ENCODE peak calls at places on chromosomes 16 and 17, in six cellular contexts. B, M, E, V, X and J are unnamed samples.

GRCh38 chr17:79607941-79608728 is 2.7 kb downstream of the RBFOX3 start:
- DNase-seq in M (no peak), X (no peak), V (peak; percentile 11), B (peak; percentile 63), E (peak; percentile 5), J (no peak)

GRCh38 chr17:46717999-46718398 is 100.5 kb downstream of the WNT3 start:
- DNase-seq in V (no peak), B (no peak), M (no peak), X (no peak), E (no peak), J (no peak)

GRCh38 chr16:55480228-55480655 is 1.2 kb downstream of the MMP2 start:
- DNase-seq in B (no peak), M (peak; percentile 60), E (peak; percentile 93), X (peak; percentile 73), V (peak; percentile 92), J (peak; percentile 39)

GRCh38 chr17:4806420-4806769 is 557 bp upstream of the PLD2 start:
- DNase-seq in E (no peak), M (no peak), B (no peak), V (peak; percentile 25), X (no peak), J (no peak)

GRCh38 chr17:83064732-83065659 is 14.4 kb upstream of the METRNL start:
- DNase-seq in E (no peak), B (peak; percentile 6), M (no peak), X (no peak), V (no peak), J (no peak)

GRCh38 chr17:72714357-72714966 is 378.0 kb downstream of the SLC39A11 start:
- DNase-seq in M (no peak), B (no peak), V (no peak), X (no peak), E (no peak), J (no peak)

GRCh38 chr17:80457236-80457856 is 19.1 kb downstream of the NPTX1 start:
- DNase-seq in E (no peak), X (no peak), M (no peak), B (no peak), V (no peak), J (no peak)

GRCh38 chr17:62627904-62628603 is 584 bp downstream of the MRC2 start:
- DNase-seq in X (no peak), E (peak; percentile 80), B (no peak), M (no peak), V (peak; percentile 77), J (no peak)

GRCh38 chr17:66091440-66092080 is 100.4 kb downstream of the CEP112 start:
- DNase-seq in M (no peak), V (no peak), B (no peak), X (no peak), E (no peak), J (no peak)

GRCh38 chr17:31374083-31374447 is 17.4 kb upstream of the RAB11FIP4 start:
- DNase-seq in X (no peak), B (no peak), V (no peak), M (no peak), E (no peak), J (no peak)

GRCh38 chr17:64507418-64507766 is 615 bp downstream of the CEP95 start:
- DNase-seq in X (peak; percentile 17), E (peak; percentile 75), M (no peak), V (peak; percentile 81), B (peak; percentile 34), J (peak; percentile 63)

GRCh38 chr17:45335721-45336120 is 18.9 kb upstream of the MAP3K14 start:
- DNase-seq in E (no peak), X (no peak), V (no peak), M (no peak), B (no peak), J (no peak)

GRCh38 chr17:58219789-58220183 is 731 bp upstream of the MKS1 start:
- DNase-seq in E (peak; percentile 13), V (no peak), X (no peak), B (no peak), M (no peak), J (no peak)

GRCh38 chr16:24863582-24864437 is 18.0 kb downstream of the SLC5A11 start:
- DNase-seq in M (no peak), E (no peak), V (no peak), X (no peak), B (no peak), J (no peak)

GRCh38 chr17:56087199-56087598 is 66.1 kb upstream of the ANKFN1 start:
- DNase-seq in X (no peak), E (no peak), V (no peak), M (no peak), B (no peak), J (no peak)

GRCh38 chr16:1613240-1613639 is 1.1 kb downstream of the CRAMP1 start:
- DNase-seq in E (no peak), M (no peak), V (peak; percentile 7), X (no peak), B (no peak), J (no peak)

GRCh38 chr16:14399397-14400284 is 230.4 kb downstream of the PARN start:
- DNase-seq in E (peak; percentile 83), B (no peak), V (peak; percentile 69), M (peak; percentile 57), X (peak; percentile 59), J (no peak)

GRCh38 chr17:75344664-75345063 is 55.4 kb upstream of the SLC25A19 start:
- DNase-seq in V (no peak), M (no peak), E (no peak), B (peak; percentile 75), X (no peak), J (no peak)

GRCh38 chr17:193841-194806 is 12.7 kb upstream of the DOC2B start:
- DNase-seq in M (no peak), B (peak; percentile 91), X (no peak), V (no peak), E (no peak), J (no peak)

GRCh38 chr16:10589106-10589505 is 8.7 kb upstream of the EMP2 start:
- DNase-seq in E (no peak), M (no peak), X (no peak), V (no peak), B (no peak), J (no peak)

GRCh38 chr17:34826332-34826731 is 134.9 kb downstream of the CCT6B start:
- DNase-seq in E (peak; percentile 9), M (no peak), X (no peak), B (no peak), V (no peak), J (no peak)

GRCh38 chr17:65099941-65100315 is 37.2 kb upstream of the RGS9 start:
- DNase-seq in B (no peak), V (peak; percentile 92), E (peak; percentile 93), X (no peak), M (peak; percentile 27), J (no peak)

GRCh38 chr16:24977673-24978065 is 37.5 kb downstream of the ARHGAP17 start:
- DNase-seq in M (no peak), E (peak; percentile 82), B (no peak), X (peak; percentile 60), V (peak; percentile 88), J (no peak)

GRCh38 chr16:15874745-15875314 is 13.6 kb downstream of the CEP20 start:
- DNase-seq in E (peak; percentile 85), M (no peak), V (peak; percentile 83), X (no peak), B (peak; percentile 60), J (peak; percentile 33)

DNA sequence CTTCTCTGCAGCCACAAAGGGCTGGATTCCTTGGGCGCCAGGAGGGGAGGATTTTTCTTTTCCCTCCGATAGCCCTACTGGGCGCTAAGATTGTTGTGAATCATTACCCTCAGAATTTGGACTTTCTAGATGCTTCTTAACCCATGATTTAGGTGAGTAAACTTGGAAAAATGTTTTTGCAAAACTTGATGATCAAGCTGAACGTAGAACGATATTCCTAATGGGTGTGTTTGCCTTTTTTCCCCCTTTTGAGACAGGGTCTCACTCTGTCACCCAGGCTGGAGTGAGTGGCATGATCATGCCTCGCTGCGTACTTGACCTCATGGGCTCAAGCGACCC is 43.8 kb downstream of the PGS1 start:
- DNase-seq in V (no peak), E (no peak), X (no peak), B (no peak), M (no peak), J (no peak)
- TF ChIP-seq CTCF in V (no peak), E (no peak), X (no peak), B (no peak), M (no peak), J (no peak)

GRCh38 chr17:44012391-44012790 is 2.4 kb downstream of the TMEM101 start:
- DNase-seq in M (no peak), X (no peak), E (no peak), B (no peak), V (no peak), J (no peak)

GRCh38 chr17:44011876-44012275 is 2.9 kb downstream of the TMEM101 start:
- DNase-seq in X (no peak), E (no peak), B (no peak), V (no peak), M (no peak), J (no peak)

GRCh38 chr17:44012874-44013273 is 1.9 kb downstream of the TMEM101 start:
- DNase-seq in X (no peak), V (no peak), M (no peak), B (no peak), E (no peak), J (no peak)

GRCh38 chr17:44014437-44015172 is at the start of gene TMEM101:
- DNase-seq in X (peak; percentile 54), V (peak; percentile 96), M (peak; percentile 76), E (peak; percentile 94), B (peak; percentile 97), J (peak; percentile 71)

DNA sequence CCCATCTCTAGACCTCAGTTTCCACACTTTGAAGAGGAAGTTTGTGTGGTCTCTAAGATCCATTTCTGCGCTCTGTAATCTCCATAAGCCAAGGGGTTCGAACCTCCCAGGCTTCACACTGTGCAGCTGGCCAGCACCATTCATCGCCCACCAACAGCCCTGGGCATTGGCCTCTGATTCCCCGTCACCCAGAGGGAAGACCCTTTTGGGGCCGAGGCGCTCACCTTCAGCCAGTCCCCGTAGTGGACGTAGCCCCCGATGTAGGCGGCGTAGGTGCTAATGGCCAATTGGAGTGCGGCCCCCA is 678 bp downstream of the TMEM101 start:
- DNase-seq in X (no peak), V (no peak), B (no peak), E (no peak), M (no peak), J (no peak)
- H3K4me3 ChIP-seq in X (peak overlapping the region; percentile 87), V (peak overlapping the region; percentile 95), B (peak overlapping the region; percentile 100), E (peak overlapping the region; percentile 97), M (peak overlapping the region; percentile 96), J (peak overlapping the region; percentile 68)

GRCh38 chr16:73565263-73565662 is 517.3 kb upstream of the ZFHX3 start:
- DNase-seq in M (no peak), X (no peak), V (no peak), E (no peak), B (no peak), J (no peak)
- TF ChIP-seq CTCF in M (peak; percentile 42), X (no peak), V (no peak), E (no peak), B (no peak), J (peak; percentile 17)

DNA sequence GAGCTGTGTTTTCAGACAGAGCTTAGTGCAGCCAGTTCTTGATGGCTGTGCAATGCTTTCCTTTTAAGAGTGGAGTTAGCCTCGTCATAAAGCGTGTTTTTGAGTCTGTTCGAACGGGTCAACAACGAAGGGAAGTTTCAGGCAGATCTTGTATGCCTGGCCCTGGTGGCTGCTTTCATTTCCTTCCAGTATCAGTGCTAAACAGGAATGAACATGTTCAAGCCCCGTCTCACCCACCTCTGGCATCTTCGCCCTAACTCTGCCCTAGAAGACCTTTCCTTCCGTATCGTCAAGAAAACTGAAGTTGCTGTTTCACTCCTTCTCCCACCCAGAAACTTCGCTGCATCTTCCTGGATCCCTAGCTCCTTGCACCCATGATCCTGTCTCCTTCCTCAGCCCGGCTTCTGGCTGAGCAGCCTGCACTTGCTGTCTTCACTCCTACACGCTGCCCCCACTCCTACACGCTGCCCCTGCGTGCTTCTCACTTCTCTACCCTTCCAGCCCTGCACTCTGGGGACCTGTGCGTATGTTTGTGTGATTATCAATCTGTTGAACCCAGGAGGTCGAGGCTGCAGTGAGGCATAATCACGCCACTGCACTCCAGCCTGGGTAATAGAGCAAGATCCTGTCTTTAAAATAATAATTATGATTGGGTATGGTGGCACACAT is 55.3 kb downstream of the USP10 start:
- DNase-seq in X (no peak), E (no peak), B (no peak), M (no peak), V (no peak), J (no peak)
- H3K4me3 ChIP-seq in X (no peak overlapping the region), E (no peak overlapping the region), B (no peak overlapping the region), M (peak overlapping the region; percentile 17), V (no peak overlapping the region), J (no peak overlapping the region)